ENCODE peak calls at places on chromosomes 3 and 15, in ten cellular contexts. R, U, I, L, V, P, E, N, Z and F are unnamed samples.

GRCh38 chr15:52103217-52104207 is 9.1 kb downstream of the BCL2L10 start:
- DNase-seq in L (peak; percentile 31), V (no peak), I (no peak), Z (peak; percentile 78), R (no peak), P (peak; percentile 93), N (no peak), E (no peak), U (no peak), F (no peak)

GRCh38 chr3:196009456-196009855 is 72.4 kb downstream of the TFRC start:
- DNase-seq in U (no peak), Z (no peak), E (no peak), P (no peak), N (no peak), R (no peak), V (no peak), I (no peak), L (no peak), F (no peak)

GRCh38 chr3:50298836-50299637 is at the start of the genes HYAL3 and NAA80:
- DNase-seq in P (peak; percentile 99), Z (peak; percentile 98), V (peak; percentile 100), I (peak; percentile 99), L (peak; percentile 99), N (peak; percentile 94), R (peak; percentile 99), U (peak; percentile 77), E (peak; percentile 93), F (peak; percentile 98)

GRCh38 chr3:110174908-110175307 is 837.6 kb upstream of the DPPA4 start:
- DNase-seq in P (no peak), E (no peak), I (no peak), R (no peak), Z (no peak), V (no peak), N (no peak), U (no peak), L (no peak), F (no peak)

GRCh38 chr3:120741837-120742197 is 499 bp downstream of the RABL3 start:
- DNase-seq in R (no peak), U (no peak), I (no peak), N (no peak), E (no peak), L (no peak), Z (no peak), P (no peak), V (no peak), F (no peak)

GRCh38 chr3:114179575-114179974 is 723 bp upstream of the DRD3 start:
- DNase-seq in N (no peak), U (no peak), P (peak; percentile 46), R (no peak), E (peak; percentile 24), Z (no peak), I (no peak), L (peak; percentile 35), V (peak; percentile 46), F (peak; percentile 33)

GRCh38 chr3:23019596-23020300 is 183.4 kb upstream of the UBE2E2 start:
- DNase-seq in R (no peak), E (peak; percentile 10), N (no peak), U (no peak), Z (no peak), I (no peak), L (no peak), V (no peak), P (no peak), F (peak; percentile 54)

GRCh38 chr15:89068325-89068784 is 19.9 kb upstream of the ABHD2 start:
- DNase-seq in P (peak; percentile 93), U (no peak), E (no peak), L (no peak), I (no peak), Z (peak; percentile 79), R (no peak), V (no peak), N (no peak), F (peak; percentile 94)

GRCh38 chr15:66765478-66766281 is 63.6 kb downstream of the SMAD6 start:
- DNase-seq in V (no peak), U (no peak), N (no peak), E (peak; percentile 69), R (peak; percentile 72), L (no peak), I (no peak), P (peak; percentile 68), Z (no peak), F (peak; percentile 60)

GRCh38 chr3:133437391-133438093 is 37.7 kb downstream of the BFSP2 start:
- DNase-seq in V (no peak), L (no peak), P (peak; percentile 35), R (no peak), U (no peak), E (peak; percentile 44), N (no peak), Z (no peak), I (no peak), F (peak; percentile 48)

GRCh38 chr3:8827641-8828040 is 58.2 kb upstream of the OXTR start:
- DNase-seq in I (no peak), P (no peak), R (no peak), E (no peak), N (no peak), U (no peak), L (no peak), V (no peak), Z (no peak), F (no peak)

GRCh38 chr15:33152502-33153109 is 41.9 kb downstream of the FMN1 start:
- DNase-seq in N (no peak), R (no peak), P (no peak), Z (no peak), U (no peak), E (no peak), V (no peak), L (no peak), I (no peak), F (peak; percentile 50)

GRCh38 chr15:49865925-49866757 is 245.3 kb downstream of the DTWD1 start:
- DNase-seq in L (no peak), E (no peak), I (no peak), N (no peak), R (no peak), V (no peak), U (no peak), Z (no peak), P (peak; percentile 44), F (no peak)

GRCh38 chr15:72369964-72370363 is 5.8 kb downstream of the HEXA start:
- DNase-seq in U (no peak), R (no peak), Z (no peak), L (no peak), P (no peak), E (no peak), V (no peak), I (no peak), N (no peak), F (no peak)

GRCh38 chr3:111723293-111723963 is 128.3 kb upstream of the ZBED2 start:
- DNase-seq in V (no peak), L (no peak), N (no peak), I (no peak), Z (peak; percentile 92), P (peak; percentile 70), E (peak; percentile 69), U (no peak), R (no peak), F (no peak)

GRCh38 chr3:167978071-167978470 is 117.7 kb downstream of the GOLIM4 start:
- DNase-seq in U (no peak), L (no peak), P (no peak), E (no peak), I (no peak), N (no peak), Z (no peak), V (no peak), R (no peak), F (peak; percentile 82)

GRCh38 chr3:107430214-107431047 is 53.2 kb downstream of the CCDC54 start:
- DNase-seq in V (no peak), R (no peak), L (no peak), N (no peak), P (no peak), E (peak; percentile 25), Z (no peak), I (no peak), U (no peak), F (peak; percentile 44)

GRCh38 chr3:34782876-34783275 is 856.4 kb upstream of the ARPP21 start:
- DNase-seq in P (no peak), R (no peak), E (no peak), L (no peak), N (no peak), I (no peak), V (no peak), Z (no peak), U (no peak), F (no peak)

GRCh38 chr15:34886134-34886533 is 83.4 kb downstream of the AQR start:
- DNase-seq in N (no peak), L (no peak), V (no peak), R (no peak), Z (no peak), I (no peak), E (no peak), U (no peak), P (no peak), F (no peak)

GRCh38 chr15:71424765-71425164 is 309.5 kb downstream of the THSD4 start:
- DNase-seq in V (no peak), E (no peak), N (no peak), Z (no peak), L (no peak), P (no peak), I (no peak), R (no peak), U (no peak), F (peak; percentile 8)

GRCh38 chr3:144557515-144557914 is 585.9 kb downstream of the DIPK2A start:
- DNase-seq in N (no peak), E (no peak), U (no peak), R (no peak), L (no peak), V (no peak), Z (no peak), I (no peak), P (no peak), F (no peak)

GRCh38 chr3:185081516-185081915 is 71.3 kb downstream of the C3orf70 start:
- DNase-seq in I (no peak), E (no peak), N (no peak), Z (no peak), U (no peak), R (no peak), P (peak; percentile 10), L (no peak), V (no peak), F (no peak)

GRCh38 chr3:50502584-50503423 is 630 bp downstream of the CACNA2D2 start:
- DNase-seq in U (no peak), V (peak; percentile 50), I (no peak), L (no peak), Z (no peak), N (no peak), P (no peak), E (peak; percentile 44), R (no peak), F (no peak)

GRCh38 chr15:96435841-96436240 is 105.3 kb downstream of the NR2F2 start:
- DNase-seq in U (no peak), Z (no peak), N (no peak), E (no peak), R (no peak), I (no peak), V (no peak), P (no peak), L (no peak), F (no peak)

GRCh38 chr15:70132148-70132547 is 34.4 kb upstream of the TLE3 start:
- DNase-seq in U (no peak), E (no peak), I (no peak), N (no peak), Z (no peak), V (no peak), P (no peak), R (no peak), L (no peak), F (no peak)

GRCh38 chr3:119831941-119832371 is 50.1 kb downstream of the NR1I2 start:
- DNase-seq in E (no peak), Z (peak; percentile 63), R (no peak), I (no peak), P (peak; percentile 85), N (no peak), V (no peak), L (no peak), U (no peak), F (no peak)

GRCh38 chr3:171489348-171489747 is 29.1 kb upstream of the TNIK start:
- DNase-seq in P (no peak), I (no peak), Z (no peak), N (no peak), U (no peak), R (no peak), E (no peak), V (no peak), L (no peak), F (no peak)

GRCh38 chr3:127671523-127672428 is 976 bp upstream of the ABTB1 start:
- DNase-seq in U (no peak), I (no peak), R (peak; percentile 51), N (no peak), P (no peak), Z (no peak), E (peak; percentile 82), L (peak; percentile 33), V (peak; percentile 71), F (no peak)